ENCODE peak calls at places on chromosome 10, in nine cellular contexts. One of them, this sample, is unnamed.

GRCh38 chr10:73209705-73210104 is 37.4 kb downstream of the DNAJC9 start:
- DNase-seq in cardiac fibroblast: peak; percentile 23
- DNase-seq in astrocyte of the spinal cord: peak; percentile 13
- DNase-seq in kidney epithelial cell: peak; percentile 19
- DNase-seq in uterus: no peak
- DNase-seq in AG10803: peak; percentile 48
- DNase-seq in endothelial cell of umbilical vein: peak; percentile 58
- DNase-seq in stomach: no peak
- DNase-seq in AG09309: peak; percentile 11
- DNase-seq in this sample: peak; percentile 13

GRCh38 chr10:122258136-122259074 is 12.7 kb upstream of the BTBD16 start:
- DNase-seq in cardiac fibroblast: peak; percentile 24
- DNase-seq in astrocyte of the spinal cord: peak; percentile 45
- DNase-seq in kidney epithelial cell: peak; percentile 10
- DNase-seq in uterus: no peak
- DNase-seq in AG10803: peak; percentile 49
- DNase-seq in endothelial cell of umbilical vein: no peak
- DNase-seq in stomach: no peak
- DNase-seq in AG09309: no peak
- DNase-seq in this sample: no peak

GRCh38 chr10:114590983-114591382 is 67.1 kb downstream of the ABLIM1 start:
- DNase-seq in cardiac fibroblast: no peak
- DNase-seq in astrocyte of the spinal cord: no peak
- DNase-seq in kidney epithelial cell: no peak
- DNase-seq in uterus: no peak
- DNase-seq in AG10803: no peak
- DNase-seq in endothelial cell of umbilical vein: no peak
- DNase-seq in stomach: no peak
- DNase-seq in AG09309: no peak
- DNase-seq in this sample: no peak

GRCh38 chr10:79139124-79139835 is 70.5 kb downstream of the ZMIZ1 start:
- DNase-seq in cardiac fibroblast: peak; percentile 84
- DNase-seq in astrocyte of the spinal cord: peak; percentile 95
- DNase-seq in kidney epithelial cell: peak; percentile 63
- DNase-seq in uterus: peak; percentile 82
- DNase-seq in AG10803: peak; percentile 82
- DNase-seq in endothelial cell of umbilical vein: peak; percentile 71
- DNase-seq in stomach: no peak
- DNase-seq in AG09309: peak; percentile 86
- DNase-seq in this sample: peak; percentile 91

GRCh38 chr10:71213127-71213616 is 802 bp downstream of the UNC5B start:
- DNase-seq in cardiac fibroblast: peak; percentile 85
- DNase-seq in astrocyte of the spinal cord: peak; percentile 81
- DNase-seq in kidney epithelial cell: no peak
- DNase-seq in uterus: peak; percentile 52
- DNase-seq in AG10803: peak; percentile 82
- DNase-seq in endothelial cell of umbilical vein: peak; percentile 56
- DNase-seq in stomach: peak; percentile 79
- DNase-seq in AG09309: peak; percentile 57
- DNase-seq in this sample: peak; percentile 55

GRCh38 chr10:30368065-30368718 is 19.1 kb upstream of the MTPAP start:
- DNase-seq in cardiac fibroblast: peak; percentile 55
- DNase-seq in astrocyte of the spinal cord: no peak
- DNase-seq in kidney epithelial cell: no peak
- DNase-seq in uterus: peak; percentile 62
- DNase-seq in AG10803: peak; percentile 49
- DNase-seq in endothelial cell of umbilical vein: no peak
- DNase-seq in stomach: no peak
- DNase-seq in AG09309: no peak
- DNase-seq in this sample: no peak

GRCh38 chr10:88389456-88389855 is 193.7 kb downstream of the RNLS start:
- DNase-seq in cardiac fibroblast: peak; percentile 80
- DNase-seq in astrocyte of the spinal cord: peak; percentile 79
- DNase-seq in kidney epithelial cell: no peak
- DNase-seq in uterus: peak; percentile 20
- DNase-seq in AG10803: peak; percentile 64
- DNase-seq in endothelial cell of umbilical vein: peak; percentile 68
- DNase-seq in stomach: no peak
- DNase-seq in AG09309: no peak
- DNase-seq in this sample: peak; percentile 60

GRCh38 chr10:92238062-92238585 is 52.8 kb downstream of the CPEB3 start:
- DNase-seq in cardiac fibroblast: no peak
- DNase-seq in astrocyte of the spinal cord: no peak
- DNase-seq in kidney epithelial cell: no peak
- DNase-seq in uterus: no peak
- DNase-seq in AG10803: no peak
- DNase-seq in endothelial cell of umbilical vein: no peak
- DNase-seq in stomach: no peak
- DNase-seq in AG09309: no peak
- DNase-seq in this sample: no peak

GRCh38 chr10:108598320-108598695 is 1325.0 kb downstream of the XPNPEP1 start:
- DNase-seq in cardiac fibroblast: no peak
- DNase-seq in astrocyte of the spinal cord: no peak
- DNase-seq in kidney epithelial cell: no peak
- DNase-seq in uterus: no peak
- DNase-seq in AG10803: no peak
- DNase-seq in endothelial cell of umbilical vein: no peak
- DNase-seq in stomach: no peak
- DNase-seq in AG09309: no peak
- DNase-seq in this sample: no peak

GRCh38 chr10:124522903-124523260 is 61.3 kb downstream of the LHPP start:
- DNase-seq in cardiac fibroblast: no peak
- DNase-seq in astrocyte of the spinal cord: no peak
- DNase-seq in kidney epithelial cell: no peak
- DNase-seq in uterus: no peak
- DNase-seq in AG10803: no peak
- DNase-seq in endothelial cell of umbilical vein: peak; percentile 12
- DNase-seq in stomach: peak; percentile 36
- DNase-seq in AG09309: no peak
- DNase-seq in this sample: no peak

GRCh38 chr10:19791032-19791431 is 25.2 kb upstream of the PLXDC2 start:
- DNase-seq in cardiac fibroblast: peak; percentile 50
- DNase-seq in astrocyte of the spinal cord: no peak
- DNase-seq in kidney epithelial cell: no peak
- DNase-seq in uterus: no peak
- DNase-seq in AG10803: no peak
- DNase-seq in endothelial cell of umbilical vein: no peak
- DNase-seq in stomach: no peak
- DNase-seq in AG09309: no peak
- DNase-seq in this sample: no peak

GRCh38 chr10:105691811-105692210 is 1050.7 kb downstream of the SORCS3 start:
- DNase-seq in cardiac fibroblast: no peak
- DNase-seq in astrocyte of the spinal cord: peak; percentile 6
- DNase-seq in kidney epithelial cell: no peak
- DNase-seq in uterus: no peak
- DNase-seq in AG10803: no peak
- DNase-seq in endothelial cell of umbilical vein: no peak
- DNase-seq in stomach: no peak
- DNase-seq in AG09309: no peak
- DNase-seq in this sample: peak; percentile 22
- TF ChIP-seq CTCF in cardiac fibroblast: no peak
- TF ChIP-seq CTCF in astrocyte of the spinal cord: peak; percentile 6
- TF ChIP-seq CTCF in kidney epithelial cell: peak; percentile 61
- TF ChIP-seq CTCF in uterus: no peak
- TF ChIP-seq CTCF in AG10803: no peak
- TF ChIP-seq CTCF in endothelial cell of umbilical vein: no peak
- TF ChIP-seq CTCF in stomach: no peak
- TF ChIP-seq CTCF in AG09309: peak; percentile 17
- TF ChIP-seq CTCF in this sample: peak; percentile 21

GRCh38 chr10:110254467-110254866 is 47.1 kb downstream of the MXI1 start:
- DNase-seq in cardiac fibroblast: no peak
- DNase-seq in astrocyte of the spinal cord: no peak
- DNase-seq in kidney epithelial cell: no peak
- DNase-seq in uterus: no peak
- DNase-seq in AG10803: no peak
- DNase-seq in endothelial cell of umbilical vein: no peak
- DNase-seq in stomach: no peak
- DNase-seq in AG09309: no peak
- DNase-seq in this sample: no peak

GRCh38 chr10:110259317-110259716 is 45.4 kb downstream of the SMNDC1 start:
- DNase-seq in cardiac fibroblast: no peak
- DNase-seq in astrocyte of the spinal cord: no peak
- DNase-seq in kidney epithelial cell: no peak
- DNase-seq in uterus: no peak
- DNase-seq in AG10803: no peak
- DNase-seq in endothelial cell of umbilical vein: no peak
- DNase-seq in stomach: no peak
- DNase-seq in AG09309: no peak
- DNase-seq in this sample: no peak

GRCh38 chr10:110263164-110263563 is 41.6 kb downstream of the SMNDC1 start:
- DNase-seq in cardiac fibroblast: no peak
- DNase-seq in astrocyte of the spinal cord: no peak
- DNase-seq in kidney epithelial cell: no peak
- DNase-seq in uterus: no peak
- DNase-seq in AG10803: no peak
- DNase-seq in endothelial cell of umbilical vein: no peak
- DNase-seq in stomach: no peak
- DNase-seq in AG09309: no peak
- DNase-seq in this sample: no peak

GRCh38 chr10:110260746-110261477 is 43.8 kb downstream of the SMNDC1 start:
- DNase-seq in cardiac fibroblast: peak; percentile 16
- DNase-seq in astrocyte of the spinal cord: peak; percentile 54
- DNase-seq in kidney epithelial cell: no peak
- DNase-seq in uterus: no peak
- DNase-seq in AG10803: peak; percentile 31
- DNase-seq in endothelial cell of umbilical vein: no peak
- DNase-seq in stomach: no peak
- DNase-seq in AG09309: no peak
- DNase-seq in this sample: peak; percentile 5

DNA sequence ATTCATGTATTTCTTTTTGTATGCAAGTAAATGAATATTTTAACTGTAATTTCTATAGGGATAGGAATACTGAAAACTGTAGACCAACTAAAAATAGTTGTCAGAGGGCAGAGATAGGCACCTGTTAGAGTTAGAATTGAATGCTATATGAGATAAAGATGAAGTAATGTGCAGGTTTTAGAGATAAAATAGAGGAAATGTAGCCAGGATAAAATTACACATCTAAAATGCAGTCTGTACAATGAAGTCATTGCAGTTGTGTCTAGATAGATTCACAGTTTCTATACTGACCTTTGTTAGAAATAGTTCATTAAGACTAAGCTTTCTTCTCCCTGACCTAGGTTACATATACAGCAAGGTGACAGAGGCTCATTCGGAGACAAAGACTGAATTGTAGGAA is 46.2 kb downstream of the SMNDC1 start:
- DNase-seq in cardiac fibroblast: no peak
- DNase-seq in astrocyte of the spinal cord: no peak
- DNase-seq in kidney epithelial cell: no peak
- DNase-seq in uterus: no peak
- DNase-seq in AG10803: no peak
- DNase-seq in endothelial cell of umbilical vein: no peak
- DNase-seq in stomach: no peak
- DNase-seq in AG09309: no peak
- DNase-seq in this sample: no peak
- H3K4me3 ChIP-seq in cardiac fibroblast: no peak overlapping the region
- H3K4me3 ChIP-seq in astrocyte of the spinal cord: no peak overlapping the region
- H3K4me3 ChIP-seq in kidney epithelial cell: no peak overlapping the region
- H3K4me3 ChIP-seq in uterus: no peak overlapping the region
- H3K4me3 ChIP-seq in AG10803: no peak overlapping the region
- H3K4me3 ChIP-seq in endothelial cell of umbilical vein: no peak overlapping the region
- H3K4me3 ChIP-seq in stomach: no peak overlapping the region
- H3K4me3 ChIP-seq in AG09309: no peak overlapping the region
- H3K4me3 ChIP-seq in this sample: no peak overlapping the region

DNA sequence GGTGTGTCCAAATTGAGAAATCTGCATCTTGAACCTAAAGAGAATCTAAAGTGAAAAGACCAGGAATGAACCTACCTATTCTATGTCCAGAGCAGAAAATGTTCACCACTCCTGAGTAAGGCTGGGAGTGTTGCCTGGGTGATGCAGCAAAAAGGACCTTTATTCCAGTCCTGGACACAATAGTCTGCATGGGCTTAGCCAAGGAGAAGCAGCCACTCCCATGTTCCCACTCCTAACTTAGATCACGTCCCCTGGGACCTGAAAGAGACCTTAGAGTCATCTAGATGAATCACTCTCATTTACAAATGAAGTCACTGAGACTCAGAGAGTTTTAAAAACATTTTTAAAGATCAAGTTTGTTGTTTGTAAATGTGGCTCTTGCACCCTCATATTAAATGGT is 763.5 kb downstream of the KCNMA1 start:
- DNase-seq in cardiac fibroblast: peak; percentile 46
- DNase-seq in astrocyte of the spinal cord: peak; percentile 10
- DNase-seq in kidney epithelial cell: no peak
- DNase-seq in uterus: no peak
- DNase-seq in AG10803: peak; percentile 60
- DNase-seq in endothelial cell of umbilical vein: no peak
- DNase-seq in stomach: no peak
- DNase-seq in AG09309: no peak
- DNase-seq in this sample: no peak
- TF ChIP-seq CTCF in cardiac fibroblast: no peak
- TF ChIP-seq CTCF in astrocyte of the spinal cord: no peak
- TF ChIP-seq CTCF in kidney epithelial cell: no peak
- TF ChIP-seq CTCF in uterus: no peak
- TF ChIP-seq CTCF in AG10803: no peak
- TF ChIP-seq CTCF in endothelial cell of umbilical vein: no peak
- TF ChIP-seq CTCF in stomach: no peak
- TF ChIP-seq CTCF in AG09309: no peak
- TF ChIP-seq CTCF in this sample: no peak

GRCh38 chr10:8981277-8981676 is 926.8 kb downstream of the GATA3 start:
- DNase-seq in cardiac fibroblast: no peak
- DNase-seq in astrocyte of the spinal cord: no peak
- DNase-seq in kidney epithelial cell: no peak
- DNase-seq in uterus: no peak
- DNase-seq in AG10803: no peak
- DNase-seq in endothelial cell of umbilical vein: no peak
- DNase-seq in stomach: no peak
- DNase-seq in AG09309: no peak
- DNase-seq in this sample: no peak
- H3K4me3 ChIP-seq in cardiac fibroblast: no peak overlapping the region
- H3K4me3 ChIP-seq in astrocyte of the spinal cord: no peak overlapping the region
- H3K4me3 ChIP-seq in kidney epithelial cell: no peak overlapping the region
- H3K4me3 ChIP-seq in uterus: no peak overlapping the region
- H3K4me3 ChIP-seq in AG10803: no peak overlapping the region
- H3K4me3 ChIP-seq in endothelial cell of umbilical vein: no peak overlapping the region
- H3K4me3 ChIP-seq in stomach: no peak overlapping the region
- H3K4me3 ChIP-seq in AG09309: no peak overlapping the region
- H3K4me3 ChIP-seq in this sample: no peak overlapping the region

This sample was measured in astrocyte of the cerebellum.